ENCODE peak calls at places on chromosomes 5 and 9, in six cellular contexts. Z is CD8-positive, alpha-beta T cell; K is heart left ventricle; B is Right ventricle myocardium inferior; W is omental fat pad; H is lower lobe of right lung. U is an unnamed sample.

GRCh38 chr5:127858116-127858784 is 155.1 kb downstream of the CCDC192 start:
- ATAC-seq in B (peak; percentile 93), Z (no peak), K (peak; percentile 97), H (no peak), W (no peak), U (no peak)

GRCh38 chr9:1979815-1980367 is 35.3 kb upstream of the SMARCA2 start:
- ATAC-seq in W (peak; percentile 73), K (no peak), H (peak; percentile 89), Z (no peak), B (peak; percentile 77), U (no peak)

GRCh38 chr5:399296-400281 is 43.4 kb upstream of the EXOC3 start:
- ATAC-seq in W (peak; percentile 89), Z (no peak), H (peak; percentile 94), K (peak; percentile 76), B (peak; percentile 87), U (peak; percentile 64)

GRCh38 chr9:72984150-72984947 is 31.5 kb upstream of the ALDH1A1 start:
- ATAC-seq in W (no peak), Z (no peak), B (no peak), H (no peak), K (no peak), U (no peak)

GRCh38 chr5:109990723-109991359 is 301.1 kb downstream of the MAN2A1 start:
- ATAC-seq in H (no peak), Z (no peak), W (no peak), B (no peak), K (no peak), U (no peak)

GRCh38 chr5:66981705-66982387 is 214.8 kb downstream of the CD180 start:
- ATAC-seq in Z (no peak), H (peak; percentile 89), W (no peak), K (no peak), B (peak; percentile 56), U (no peak)

GRCh38 chr5:76367623-76368366 is 35.3 kb upstream of the IQGAP2 start:
- ATAC-seq in H (no peak), W (no peak), K (no peak), B (no peak), Z (peak; percentile 38), U (peak; percentile 73)

GRCh38 chr9:76419782-76420380 is 25.7 kb upstream of the RFK start:
- ATAC-seq in K (no peak), B (no peak), H (peak; percentile 75), W (no peak), Z (no peak), U (peak; percentile 57)

GRCh38 chr5:150132740-150133139 is 22.9 kb downstream of the PDGFRB start:
- ATAC-seq in H (no peak), B (no peak), K (no peak), Z (no peak), W (no peak), U (no peak)

GRCh38 chr9:37364751-37365360 is 57.6 kb upstream of the GRHPR start:
- ATAC-seq in B (no peak), Z (no peak), W (no peak), K (no peak), H (no peak), U (peak; percentile 36)

GRCh38 chr5:144844086-144844485 is 673.4 kb downstream of the KCTD16 start:
- ATAC-seq in B (no peak), K (no peak), H (no peak), Z (no peak), W (no peak), U (no peak)

GRCh38 chr9:98637381-98637780 is 71.4 kb downstream of the GABBR2 start:
- ATAC-seq in W (no peak), K (no peak), B (no peak), H (no peak), Z (no peak), U (no peak)

GRCh38 chr9:121399126-121399882 is 29.3 kb upstream of the STOM start:
- ATAC-seq in K (no peak), W (no peak), Z (no peak), H (no peak), B (no peak), U (no peak)

GRCh38 chr5:9621379-9621903 is 8.7 kb downstream of the TAS2R1 start:
- ATAC-seq in B (no peak), K (no peak), Z (no peak), W (peak; percentile 56), H (no peak), U (no peak)

GRCh38 chr9:134455537-134455936 is 129.3 kb downstream of the RXRA start:
- ATAC-seq in K (no peak), W (no peak), H (peak; percentile 6), Z (no peak), B (no peak), U (no peak)

GRCh38 chr5:171450423-171451246 is 31.2 kb downstream of the FGF18 start:
- ATAC-seq in H (peak; percentile 67), Z (no peak), B (peak; percentile 58), W (peak; percentile 52), K (no peak), U (peak; percentile 80)

GRCh38 chr5:115461506-115462290 is 82.9 kb downstream of the FEM1C start:
- ATAC-seq in Z (no peak), W (no peak), B (no peak), H (peak; percentile 9), K (no peak), U (peak; percentile 92)

GRCh38 chr5:175640108-175640507 is 17.8 kb upstream of the HRH2 start:
- ATAC-seq in Z (peak; percentile 49), B (no peak), K (no peak), H (no peak), W (no peak), U (no peak)